ENCODE peak calls at places on chromosomes 5 and 9, in five cellular contexts. T, H, I, E and U are unnamed samples.

GRCh38 chr5:149212203-149212951 is 59.3 kb upstream of the AFAP1L1 start:
- DNase-seq in H (peak), E (no peak), I (no peak), T (no peak), U (no peak)

GRCh38 chr9:78605029-78605930 is 308.4 kb downstream of the PSAT1 start:
- DNase-seq in E (no peak), T (no peak), I (no peak), H (no peak), U (no peak)

GRCh38 chr9:111106202-111106601 is 67.9 kb upstream of the LPAR1 start:
- DNase-seq in I (no peak), E (no peak), H (no peak), T (no peak), U (no peak)

GRCh38 chr5:151589878-151590570 is 1.1 kb downstream of the FAT2 start:
- DNase-seq in E (no peak), T (no peak), H (peak), I (no peak), U (no peak)

GRCh38 chr5:90359073-90359804 is 50.3 kb downstream of the CETN3 start:
- DNase-seq in H (no peak), I (no peak), E (no peak), T (no peak), U (no peak)

GRCh38 chr5:119063579-119064379 is 7.1 kb upstream of the DMXL1 start:
- DNase-seq in I (no peak), E (no peak), T (no peak), H (peak), U (no peak)

GRCh38 chr9:88344013-88344412 is 44.2 kb upstream of the SPIN1 start:
- DNase-seq in I (no peak), E (no peak), T (no peak), H (no peak), U (no peak)

GRCh38 chr5:29796018-29796417 is 1397.5 kb upstream of the CDH6 start:
- DNase-seq in H (no peak), T (no peak), I (no peak), E (no peak), U (no peak)

GRCh38 chr9:79477955-79478751 is 93.6 kb upstream of the TLE4 start:
- DNase-seq in T (no peak), H (peak), E (peak), I (no peak), U (peak)

GRCh38 chr9:95004452-95005275 is 278.2 kb downstream of the AOPEP start:
- DNase-seq in T (no peak), H (peak), I (peak), E (peak), U (peak)

GRCh38 chr5:103523319-103523718 is 39.3 kb downstream of the NUDT12 start:
- DNase-seq in I (no peak), T (no peak), H (no peak), E (peak), U (no peak)

GRCh38 chr5:97009212-97009898 is 73.5 kb downstream of the LNPEP start:
- DNase-seq in T (no peak), I (no peak), H (peak), E (no peak), U (peak)

GRCh38 chr5:41843456-41844112 is 26.6 kb downstream of the OXCT1 start:
- DNase-seq in T (no peak), H (peak), E (peak), I (no peak), U (peak)

GRCh38 chr9:81030027-81030426 is 659.3 kb downstream of the TLE1 start:
- DNase-seq in H (no peak), I (no peak), T (no peak), E (no peak), U (no peak)

GRCh38 chr9:1048853-1049252 is 1.3 kb upstream of the DMRT2 start:
- DNase-seq in I (no peak), T (no peak), H (no peak), E (no peak), U (no peak)

GRCh38 chr9:1044643-1045042 is 5.5 kb upstream of the DMRT2 start:
- DNase-seq in E (no peak), H (no peak), I (no peak), T (peak), U (no peak)

GRCh38 chr9:1047605-1048235 is 2.4 kb upstream of the DMRT2 start:
- DNase-seq in T (no peak), H (peak), E (peak), I (no peak), U (no peak)

GRCh38 chr9:1049641-1050040 is 516 bp upstream of the DMRT2 start:
- DNase-seq in E (peak), H (no peak), I (no peak), T (no peak), U (no peak)

DNA sequence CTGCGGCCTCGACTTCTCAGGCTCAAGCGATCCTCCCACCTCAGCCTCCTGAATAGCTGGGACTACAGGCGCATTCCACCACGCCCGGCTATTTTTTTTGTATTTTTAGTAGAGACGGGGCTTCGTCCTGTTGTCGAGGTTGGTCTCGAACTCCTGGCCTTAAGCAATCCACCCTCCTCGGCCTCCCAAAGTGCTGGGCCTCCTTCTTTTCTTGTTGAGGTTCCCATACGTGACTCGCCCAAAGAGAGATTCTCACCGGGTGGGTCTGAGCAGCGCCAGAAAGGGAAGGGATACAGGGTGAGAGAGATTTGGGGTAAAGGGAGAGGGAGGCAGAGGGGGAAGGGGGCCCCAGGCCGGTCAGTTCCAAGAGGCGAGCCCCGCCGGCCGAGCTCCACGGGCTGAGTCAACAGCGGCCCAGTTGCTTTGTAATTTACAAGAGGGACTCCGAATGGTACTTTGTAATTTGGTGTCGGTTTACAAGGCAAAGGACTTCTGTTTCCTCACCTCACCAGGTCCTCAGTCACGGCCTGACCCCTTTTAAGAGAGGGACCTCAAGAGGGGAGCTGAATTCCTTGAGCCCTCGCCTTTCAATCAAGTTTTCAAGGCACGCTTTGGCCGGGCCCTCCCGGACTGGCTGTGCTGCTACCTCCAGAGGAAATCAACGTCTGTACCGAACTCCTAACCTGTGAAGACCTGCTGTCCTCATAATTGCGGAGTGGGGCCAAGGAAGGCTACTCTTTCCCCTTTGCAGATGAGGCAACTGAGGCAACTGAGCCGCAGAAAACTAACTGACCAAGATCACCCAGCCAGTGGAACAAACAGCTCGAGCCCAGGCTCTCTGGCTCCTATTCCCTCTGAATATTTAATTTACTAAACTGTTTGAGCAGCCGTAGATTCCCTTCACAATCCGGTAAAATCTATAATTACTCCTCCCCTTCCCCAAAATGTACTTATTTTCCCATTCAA is 3.2 kb upstream of the DMRT2 start:
- DNase-seq in I (no peak), E (no peak), T (no peak), H (no peak), U (no peak)
- H3K4me3 ChIP-seq in I (no peak), E (no peak), T (no peak), H (peak), U (no peak)

GRCh38 chr5:143397302-143398052 is 6.0 kb downstream of the NR3C1 start:
- DNase-seq in H (no peak), E (no peak), I (no peak), T (no peak), U (no peak)
- H3K4me3 ChIP-seq in H (peak), E (no peak), I (peak), T (no peak), U (no peak)

GRCh38 chr9:93097496-93098205 is 1.6 kb downstream of the CARD19 start:
- DNase-seq in T (no peak), H (peak), I (peak), E (peak), U (no peak)
- H3K4me3 ChIP-seq in T (no peak), H (peak), I (peak), E (peak), U (no peak)

GRCh38 chr9:133164209-133164590 is 486 bp upstream of the GBGT1 start:
- DNase-seq in T (no peak), E (no peak), I (no peak), H (no peak), U (no peak)

GRCh38 chr9:133160742-133161541 is 2.8 kb downstream of the GBGT1 start:
- DNase-seq in T (peak), E (peak), H (peak), I (peak), U (no peak)

GRCh38 chr9:133163559-133164208 is at the start of gene GBGT1:
- DNase-seq in H (peak), E (peak), T (peak), I (peak), U (no peak)

GRCh38 chr9:133161542-133161950 is 2.2 kb downstream of the GBGT1 start:
- DNase-seq in H (no peak), E (no peak), T (no peak), I (no peak), U (no peak)

DNA sequence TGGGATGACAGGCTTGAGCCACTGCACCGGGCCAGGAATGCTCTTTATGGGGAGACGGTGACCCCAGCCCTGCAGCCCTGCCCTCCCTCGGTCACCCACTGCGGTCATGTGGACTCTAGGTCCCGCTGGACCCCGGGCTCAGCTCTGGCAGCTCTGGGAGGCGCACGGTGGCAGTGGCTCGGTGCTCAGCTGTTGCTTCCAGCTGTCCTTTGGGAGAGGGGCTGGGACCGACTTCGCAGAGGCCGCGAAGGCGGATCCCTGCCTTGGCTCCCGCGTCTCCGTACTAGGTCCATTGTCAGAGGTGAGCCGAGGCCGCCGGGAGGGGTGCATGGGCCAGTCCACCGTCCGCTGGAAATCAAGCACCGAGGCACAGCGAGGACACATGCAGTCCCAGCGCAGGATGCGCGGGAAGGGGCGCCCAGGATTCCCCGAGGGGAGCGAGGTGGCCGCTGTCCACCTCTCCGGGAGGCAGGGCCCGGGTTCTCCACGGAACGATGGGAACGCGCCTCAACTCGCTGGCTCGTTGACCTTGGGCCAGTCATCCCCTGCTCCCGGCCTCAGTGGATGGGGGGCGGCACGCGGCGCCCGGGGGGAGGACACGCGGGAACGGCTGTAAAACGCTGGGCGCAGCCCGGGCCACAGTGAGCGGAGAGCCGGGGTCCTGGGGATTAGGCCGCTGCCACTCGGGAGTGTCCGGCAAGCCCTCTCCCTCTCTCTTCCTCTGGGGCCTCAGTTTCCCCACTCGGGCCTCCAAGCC is 734 bp downstream of the GBGT1 start:
- DNase-seq in I (no peak), T (peak), E (no peak), H (peak), U (no peak)
- H3K4me3 ChIP-seq in I (peak), T (peak), E (peak), H (peak), U (peak)

GRCh38 chr9:137074657-137075274 is 2.6 kb upstream of the UAP1L1 start:
- DNase-seq in H (no peak), I (no peak), E (no peak), T (no peak), U (no peak)

GRCh38 chr9:137077758-137078693 is 709 bp downstream of the UAP1L1 start:
- DNase-seq in E (peak), I (peak), H (peak), T (no peak), U (no peak)

GRCh38 chr9:137077010-137077747 is at the start of gene UAP1L1:
- DNase-seq in I (peak), E (peak), H (peak), T (peak), U (no peak)

GRCh38 chr9:137075275-137075775 is 2.0 kb upstream of the UAP1L1 start:
- DNase-seq in T (no peak), H (no peak), I (no peak), E (no peak), U (no peak)

GRCh38 chr9:137076636-137077009 is 694 bp upstream of the UAP1L1 start:
- DNase-seq in I (no peak), T (no peak), H (no peak), E (no peak), U (no peak)
- H3K4me3 ChIP-seq in I (no peak), T (no peak), H (peak), E (peak), U (no peak)

DNA sequence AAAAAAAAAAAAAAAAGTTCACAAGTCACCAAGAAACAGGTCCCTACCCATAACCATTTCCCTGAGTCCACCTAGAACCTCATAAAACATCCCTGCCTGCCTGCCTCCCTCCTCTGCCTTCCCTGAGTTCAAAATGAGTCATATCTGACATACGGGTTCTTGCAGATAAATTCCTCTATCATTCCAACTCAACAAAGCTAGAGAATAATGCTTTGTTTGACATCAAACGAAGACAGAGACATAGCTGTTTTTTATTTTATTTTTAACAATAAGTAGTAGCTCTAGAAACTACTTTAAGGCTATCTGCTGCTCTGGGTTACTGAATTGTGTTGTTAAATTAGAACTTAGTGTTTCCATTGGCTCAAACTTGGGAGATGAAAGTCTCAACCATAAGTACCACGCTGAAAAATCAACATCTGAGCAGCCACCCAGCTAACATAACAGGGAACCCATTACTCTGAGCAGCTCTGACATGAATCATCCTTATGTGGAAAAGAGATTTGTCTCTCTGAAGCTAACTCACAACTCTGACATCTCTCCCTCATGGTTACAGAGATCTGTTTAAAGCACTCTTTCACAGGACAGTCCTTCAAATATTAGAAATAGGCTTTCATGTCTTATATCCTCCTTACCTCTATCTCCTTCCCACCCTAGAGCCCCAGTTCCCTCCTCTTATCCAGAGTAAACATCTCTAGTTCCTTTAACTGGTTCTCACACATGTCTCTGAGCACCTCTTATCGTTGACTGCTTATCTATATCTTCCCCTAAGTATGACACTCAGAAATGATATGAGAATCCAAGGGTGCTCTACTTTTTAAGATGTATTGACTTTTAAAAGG is 12.1 kb downstream of the TMEM245 start:
- DNase-seq in E (no peak), T (no peak), I (no peak), H (peak), U (no peak)
- H3K4me3 ChIP-seq in E (no peak), T (no peak), I (no peak), H (peak), U (no peak)

DNA sequence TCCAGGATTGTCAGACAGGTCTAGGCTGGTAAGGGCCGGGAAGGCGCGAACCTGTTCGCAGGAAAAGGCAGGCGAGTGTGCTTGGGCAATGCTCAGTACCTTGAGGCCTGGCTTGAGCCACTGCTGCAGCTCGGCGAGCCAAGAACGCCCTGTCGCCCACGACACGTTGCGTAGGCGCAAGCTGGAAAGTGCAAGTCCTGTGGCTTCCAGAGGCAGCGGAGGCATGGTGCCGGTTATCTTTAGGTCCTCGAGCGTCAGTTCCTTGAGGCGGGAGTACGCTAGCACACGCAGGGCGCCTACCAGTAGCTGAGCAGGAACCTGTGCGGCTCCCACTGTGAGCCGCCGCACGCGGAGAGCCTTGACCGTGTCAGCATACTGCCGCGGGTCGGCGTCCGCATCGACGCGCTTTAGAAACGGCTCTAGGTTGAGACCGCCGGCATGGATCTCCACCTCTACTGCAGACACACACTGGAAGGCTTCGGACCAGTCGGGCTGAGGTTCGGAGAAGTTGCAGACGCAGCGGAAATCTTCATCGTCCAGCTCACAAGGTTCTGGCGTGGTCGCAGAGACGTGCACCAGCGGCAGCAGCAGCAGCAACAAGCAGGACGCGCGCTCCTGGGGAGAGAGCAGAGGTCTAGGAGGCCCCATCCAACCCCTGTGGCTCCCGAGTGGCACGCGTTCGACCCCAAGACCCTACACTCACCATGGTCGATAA is 452 bp downstream of the CD14 start:
- DNase-seq in I (peak), T (no peak), E (peak), H (peak), U (no peak)
- H3K4me3 ChIP-seq in I (peak), T (peak), E (peak), H (peak), U (no peak)

DNA sequence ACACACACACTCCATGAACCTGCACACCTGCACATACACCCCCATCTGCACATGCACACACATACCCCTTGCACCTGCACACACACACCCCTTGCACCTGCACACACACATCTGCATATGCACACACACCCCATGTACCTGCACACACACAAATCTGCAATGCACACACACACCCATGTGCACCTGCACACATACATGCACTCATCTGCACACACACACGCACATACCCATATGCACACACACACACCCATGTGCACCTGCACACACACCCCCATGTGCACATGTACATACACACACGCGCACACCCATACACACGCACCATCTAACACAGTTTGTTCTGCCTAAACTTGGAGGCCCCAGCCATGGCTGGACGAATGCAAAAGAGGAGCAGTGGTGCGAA is 115.9 kb upstream of the SARDH start:
- DNase-seq in T (no peak), E (no peak), I (no peak), H (no peak), U (no peak)
- H3K4me3 ChIP-seq in T (no peak), E (no peak), I (no peak), H (no peak), U (no peak)

GRCh38 chr5:82023530-82024095 is 51.8 kb downstream of the ATG10 start:
- DNase-seq in T (no peak), E (no peak), I (no peak), H (no peak), U (no peak)
- H3K4me3 ChIP-seq in T (no peak), E (no peak), I (no peak), H (no peak), U (no peak)